ENCODE peak calls at places on chromosomes 6 and 20, in four cellular contexts. D, S, U and O are unnamed samples.

GRCh38 chr6:53043626-53044025 is 21.6 kb upstream of the FBXO9 start:
- DNase-seq in U (peak), S (no peak), D (no peak), O (peak)

GRCh38 chr6:47161176-47161687 is 119.1 kb upstream of the ADGRF1 start:
- DNase-seq in U (peak), D (peak), S (no peak), O (peak)

GRCh38 chr20:64152906-64153305 is 11.3 kb upstream of the MYT1 start:
- DNase-seq in U (no peak), S (no peak), D (no peak), O (no peak)

GRCh38 chr6:138785980-138786379 is 9.9 kb upstream of the ECT2L start:
- DNase-seq in U (no peak), S (no peak), D (peak), O (no peak)

GRCh38 chr20:53829706-53830521 is 236.3 kb upstream of the ZNF217 start:
- DNase-seq in S (no peak), U (peak), D (no peak), O (peak)

GRCh38 chr6:166087848-166088247 is 79.8 kb downstream of the TBXT start:
- DNase-seq in D (no peak), U (no peak), S (no peak), O (no peak)

GRCh38 chr20:38134427-38135281 is 30.4 kb downstream of the TGM2 start:
- DNase-seq in S (no peak), U (peak), D (no peak), O (peak)

GRCh38 chr6:6696867-6697531 is 108.5 kb downstream of the LY86 start:
- DNase-seq in S (no peak), D (peak), U (peak), O (peak)

GRCh38 chr6:165605901-165606739 is 56.9 kb downstream of the PDE10A start:
- DNase-seq in U (no peak), D (no peak), S (no peak), O (no peak)

GRCh38 chr20:48603116-48603818 is 224.5 kb downstream of the PREX1 start:
- DNase-seq in S (no peak), D (no peak), U (no peak), O (no peak)

GRCh38 chr20:35768731-35769664 is 2.8 kb upstream of the PHF20 start:
- DNase-seq in D (peak), U (peak), S (peak), O (peak)

GRCh38 chr20:23501926-23502325 is 11.0 kb downstream of the CST8 start:
- DNase-seq in S (no peak), U (no peak), D (no peak), O (no peak)

GRCh38 chr6:4320860-4321259 is 185.5 kb upstream of the ECI2 start:
- DNase-seq in D (no peak), U (peak), S (no peak), O (peak)

GRCh38 chr20:23773127-23773526 is 22.4 kb upstream of the CST1 start:
- DNase-seq in U (no peak), S (no peak), D (no peak), O (no peak)

GRCh38 chr20:35166242-35166830 is 5.5 kb upstream of the PROCR start:
- DNase-seq in D (peak), S (peak), U (no peak), O (no peak)

GRCh38 chr6:5084192-5084786 is 852 bp upstream of the PPP1R3G start:
- DNase-seq in U (no peak), D (no peak), S (peak), O (no peak)

GRCh38 chr6:132872923-132873322 is 58.6 kb downstream of the RPS12 start:
- DNase-seq in U (no peak), D (no peak), S (no peak), O (no peak)

GRCh38 chr6:44133003-44133931 is 5.9 kb downstream of the TMEM63B start:
- DNase-seq in D (peak), S (no peak), U (peak), O (peak)

GRCh38 chr20:48008850-48009535 is 223.7 kb upstream of the SULF2 start:
- DNase-seq in U (peak), S (no peak), D (no peak), O (peak)

GRCh38 chr6:125528614-125529013 is 220.8 kb upstream of the HEY2 start:
- DNase-seq in D (no peak), S (no peak), U (no peak), O (no peak)

GRCh38 chr20:46698788-46699187 is 9.5 kb upstream of the TP53RK start:
- DNase-seq in D (no peak), U (peak), S (no peak), O (peak)

GRCh38 chr6:30359276-30359675 is 14.3 kb downstream of the RPP21 start:
- DNase-seq in D (no peak), U (no peak), S (no peak), O (no peak)

GRCh38 chr20:2809690-2810089 is 5.1 kb upstream of the C20orf141 start:
- DNase-seq in D (no peak), U (no peak), S (no peak), O (no peak)

GRCh38 chr20:53028337-53029007 is 56.3 kb downstream of the TSHZ2 start:
- DNase-seq in D (no peak), S (no peak), U (no peak), O (no peak)

GRCh38 chr6:36492621-36493020 is 49.8 kb downstream of the KCTD20 start:
- DNase-seq in S (no peak), U (no peak), D (no peak), O (no peak)

GRCh38 chr20:48817367-48818030 is 10.3 kb downstream of the PREX1 start:
- DNase-seq in U (no peak), D (no peak), S (no peak), O (no peak)

GRCh38 chr6:125597411-125598253 is 151.8 kb upstream of the HEY2 start:
- DNase-seq in S (no peak), D (no peak), U (no peak), O (no peak)

GRCh38 chr6:91822581-91822980 is 1235.7 kb upstream of the MAP3K7 start:
- DNase-seq in S (no peak), D (no peak), U (no peak), O (no peak)